ENCODE peak calls at places on chromosomes 4 and X, in eight cellular contexts. P is PC-3; Z is HCT116; J is lower lobe of right lung; M is IMR-90; S is body of pancreas; V is CD8-positive, alpha-beta memory T cell; O is colonic mucosa. Q is an unnamed sample. For H3K4me1, the result is how much of the 10 kb centered on the place peaks cover.

GRCh38 chr4:145779319-145779801 is 99.4 kb downstream of the C4orf51 start:
- DNase-seq in J (no peak), V (no peak), Z (no peak), M (no peak), S (no peak), P (no peak), O (no peak), Q (no peak)

GRCh38 chrX:41180194-41180902 is 95.1 kb downstream of the USP9X start:
- DNase-seq in V (peak), Z (peak), O (peak), J (no peak), S (peak), P (peak), M (peak), Q (peak)

GRCh38 chrX:48890934-48891401 is 6.6 kb downstream of the TIMM17B start:
- DNase-seq in J (peak), M (no peak), V (no peak), S (no peak), O (no peak), Z (no peak), P (no peak), Q (no peak)

GRCh38 chrX:149045645-149046210 is 459.4 kb downstream of the IDS start:
- DNase-seq in J (no peak), P (no peak), S (no peak), Z (no peak), V (no peak), M (no peak), O (no peak), Q (no peak)

GRCh38 chrX:105664243-105664642 is 158.1 kb upstream of the NRK start:
- DNase-seq in J (no peak), O (no peak), M (no peak), P (no peak), V (no peak), Z (no peak), S (no peak), Q (no peak)

GRCh38 chr4:22986262-22986661 is 293.5 kb downstream of the GBA3 start:
- DNase-seq in S (no peak), V (no peak), P (peak), J (no peak), O (no peak), M (no peak), Z (no peak), Q (no peak)

GRCh38 chr4:187565416-187565815 is 430.2 kb upstream of the ZFP42 start:
- DNase-seq in J (no peak), O (no peak), V (no peak), S (no peak), M (no peak), Z (no peak), P (no peak), Q (no peak)

GRCh38 chrX:101407748-101408529 is at the start of the genes GLA and HNRNPH2:
- DNase-seq in J (peak), P (peak), V (peak), M (peak), O (peak), Z (peak), S (peak), Q (peak)

GRCh38 chr4:42313872-42314271 is 83.4 kb upstream of the SHISA3 start:
- DNase-seq in V (no peak), P (no peak), J (no peak), M (no peak), Z (no peak), O (no peak), S (no peak), Q (no peak)

GRCh38 chr4:122663814-122664610 is 43.1 kb upstream of the IL21 start:
- DNase-seq in P (no peak), J (no peak), Z (no peak), V (no peak), S (no peak), M (peak), O (no peak), Q (no peak)
- H3K4me1 ChIP-seq in P (under half), J (under half), Z (under half), V (under half), S (under half), M (under half), O (under half), Q (under half)

GRCh38 chrX:107626481-107626880 is 1.8 kb upstream of the PRPS1 start:
- DNase-seq in J (no peak), Z (no peak), V (no peak), S (no peak), P (peak), M (no peak), O (no peak), Q (no peak)
- H3K27ac ChIP-seq in J (no peak), Z (no peak), V (no peak), S (no peak), P (peak), M (no peak), O (no peak), Q (no peak)

GRCh38 chr4:56958111-56958517 is 19.3 kb downstream of the NOA1 start:
- DNase-seq in O (peak), J (peak), M (peak), V (no peak), S (peak), Z (no peak), P (peak), Q (peak)
- H3K4me3 ChIP-seq in O (no peak), J (no peak), M (no peak), V (no peak), S (no peak), Z (no peak), P (peak), Q (no peak)

DNA sequence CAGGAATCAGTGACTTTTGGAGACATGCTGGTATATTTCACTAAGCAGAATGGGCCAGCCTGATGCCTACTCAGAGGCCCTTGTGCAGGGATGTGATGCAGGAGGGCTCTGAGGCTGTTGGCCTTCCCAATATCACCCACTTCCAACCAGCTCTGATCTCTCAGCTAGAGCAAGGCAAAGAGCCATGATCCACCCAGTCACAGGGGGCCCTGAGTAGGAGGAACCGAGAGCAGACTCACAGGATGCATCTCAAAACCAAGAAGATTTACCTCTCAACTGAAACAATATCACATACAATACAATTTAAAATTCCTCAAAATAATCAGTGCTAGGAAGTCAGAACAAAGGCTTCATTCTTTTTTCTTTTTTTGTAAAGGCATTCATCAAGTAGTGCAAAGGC is 13.7 kb downstream of the FRYL start:
- DNase-seq in P (no peak), M (no peak), J (no peak), S (no peak), Z (no peak), V (no peak), O (no peak), Q (no peak)
- H3K4me1 ChIP-seq in P (under half), M (under half), J (under half), S (under half), Z (under half), V (under half), O (under half), Q (under half)

DNA sequence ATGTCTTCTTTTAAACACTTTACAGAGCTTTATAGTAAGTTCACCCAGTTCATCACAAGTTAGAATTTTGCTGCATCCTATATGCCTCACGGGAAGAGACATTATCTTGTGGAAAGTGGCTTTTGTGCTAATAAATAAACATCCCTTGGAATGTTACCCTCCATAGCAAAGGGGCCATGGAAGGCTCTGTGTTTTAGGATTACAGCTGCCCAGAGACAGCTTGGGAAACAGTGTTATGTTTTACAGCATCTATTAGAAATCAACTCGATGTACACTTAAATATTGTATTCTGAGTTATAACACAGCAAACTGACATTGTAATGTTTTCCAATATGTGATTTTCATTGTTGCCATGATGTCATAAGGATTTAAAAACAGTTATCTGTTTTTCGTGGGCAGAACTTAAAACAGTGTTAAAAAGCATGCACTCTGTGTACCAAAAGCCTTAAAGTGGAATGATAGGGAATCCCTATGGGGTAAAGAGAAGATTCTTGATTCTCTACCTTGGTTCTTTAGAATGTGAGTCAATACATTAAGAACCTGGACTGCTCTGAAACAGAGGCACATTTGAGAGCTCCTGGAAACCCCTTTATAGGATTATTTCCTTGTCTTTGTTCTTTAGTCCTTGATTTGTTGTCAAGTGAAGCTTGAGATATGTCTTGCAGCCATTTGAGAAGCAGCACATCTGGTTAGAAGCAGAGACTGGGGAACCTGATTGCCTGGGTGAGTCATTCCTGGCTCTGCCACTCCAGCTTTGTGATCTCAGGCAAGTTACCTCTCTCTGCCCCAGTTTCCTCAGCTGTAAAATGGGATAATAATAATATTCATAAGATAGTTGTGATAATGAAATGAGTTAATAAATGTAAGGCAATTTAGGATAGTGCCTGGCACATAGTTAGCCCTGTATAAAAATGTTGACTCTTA is 41.6 kb downstream of the ARHGAP10 start:
- DNase-seq in Z (no peak), M (peak), S (no peak), O (no peak), P (peak), J (no peak), V (no peak), Q (no peak)
- H3K27ac ChIP-seq in Z (no peak), M (peak), S (no peak), O (no peak), P (peak), J (no peak), V (no peak), Q (no peak)

DNA sequence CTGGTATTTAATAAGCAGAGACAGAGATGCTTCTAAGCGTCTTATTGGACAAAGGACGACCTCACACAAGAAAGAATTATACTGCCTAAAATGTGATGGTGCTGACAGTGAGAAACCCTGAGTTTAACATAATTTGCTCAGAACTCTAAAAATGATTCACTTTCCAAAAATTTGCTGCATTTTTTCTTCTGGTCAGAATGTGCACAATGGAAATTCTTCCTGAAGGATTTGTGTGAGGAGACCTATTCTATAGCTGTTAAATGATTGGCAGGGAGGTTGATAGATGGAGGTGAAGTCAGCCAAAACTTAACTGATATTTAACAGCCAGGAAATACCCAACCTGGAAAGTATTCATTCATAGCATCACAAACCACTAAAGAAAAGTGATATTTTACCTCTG is 1.7 kb downstream of the MAGEC3 start:
- DNase-seq in V (no peak), Z (no peak), S (no peak), M (no peak), J (no peak), O (no peak), P (peak), Q (no peak)
- H3K4me3 ChIP-seq in V (no peak), Z (no peak), S (no peak), M (no peak), J (no peak), O (no peak), P (no peak), Q (no peak)